ENCODE peak calls at places on chromosome 22, in five cellular contexts. N is IMR-90, P is H9, X is neuronal stem cell, A is mesendoderm. H is an unnamed sample.
A peak's percentile ranks its signal among the peaks of the same experiment; 100 is the strongest.

GRCh38 chr22:31296258-31296657 is 4.0 kb upstream of the PIK3IP1 start:
- DNase-seq in N (peak; percentile 58), P (no peak), X (no peak), A (no peak), H (peak; percentile 51)

GRCh38 chr22:30822216-30823014 is 127.7 kb downstream of the OSBP2 start:
- DNase-seq in N (no peak), P (no peak), X (no peak), A (peak; percentile 7), H (no peak)

GRCh38 chr22:50083462-50084081 is 1.7 kb downstream of the MLC1 start:
- DNase-seq in N (no peak), P (no peak), X (no peak), A (no peak), H (no peak)

GRCh38 chr22:48138855-48139254 is 1376.4 kb downstream of the TBC1D22A start:
- DNase-seq in N (no peak), P (no peak), X (no peak), A (no peak), H (no peak)

GRCh38 chr22:41369089-41369745 is 12.5 kb upstream of the TEF start:
- DNase-seq in N (no peak), P (no peak), X (no peak), A (no peak), H (no peak)

GRCh38 chr22:26610072-26610958 is 7.5 kb downstream of the CRYBB1 start:
- DNase-seq in N (peak; percentile 96), P (no peak), X (no peak), A (no peak), H (peak; percentile 46)

GRCh38 chr22:48754611-48755331 is 1072.9 kb downstream of the BRD1 start:
- DNase-seq in N (no peak), P (no peak), X (no peak), A (no peak), H (no peak)

GRCh38 chr22:26485991-26486390 is 2.3 kb downstream of the SRRD start:
- DNase-seq in N (no peak), P (no peak), X (no peak), A (no peak), H (no peak)

GRCh38 chr22:42994917-42995562 is 19.9 kb downstream of the PACSIN2 start:
- DNase-seq in N (peak; percentile 94), P (no peak), X (no peak), A (no peak), H (peak; percentile 96)

GRCh38 chr22:47190276-47190956 is 428.0 kb downstream of the TBC1D22A start:
- DNase-seq in N (no peak), P (peak; percentile 23), X (no peak), A (no peak), H (no peak)

GRCh38 chr22:24867327-24868022 is 61.5 kb downstream of the SGSM1 start:
- DNase-seq in N (no peak), P (no peak), X (no peak), A (no peak), H (no peak)

GRCh38 chr22:21632237-21632895 is at the start of gene CCDC116:
- DNase-seq in N (no peak), P (peak; percentile 77), X (no peak), A (peak; percentile 63), H (no peak)

GRCh38 chr22:38272373-38273134 is at the start of gene TMEM184B:
- DNase-seq in N (peak; percentile 58), P (peak; percentile 66), X (peak; percentile 82), A (peak; percentile 69), H (peak; percentile 66)
- H4K8ac ChIP-seq in N (peak within 1 kb of the TSS; percentile 92), P (no peak within 1 kb of the TSS), X (no peak within 1 kb of the TSS), A (peak within 1 kb of the TSS; percentile 87), H (peak within 1 kb of the TSS; percentile 96)

DNA sequence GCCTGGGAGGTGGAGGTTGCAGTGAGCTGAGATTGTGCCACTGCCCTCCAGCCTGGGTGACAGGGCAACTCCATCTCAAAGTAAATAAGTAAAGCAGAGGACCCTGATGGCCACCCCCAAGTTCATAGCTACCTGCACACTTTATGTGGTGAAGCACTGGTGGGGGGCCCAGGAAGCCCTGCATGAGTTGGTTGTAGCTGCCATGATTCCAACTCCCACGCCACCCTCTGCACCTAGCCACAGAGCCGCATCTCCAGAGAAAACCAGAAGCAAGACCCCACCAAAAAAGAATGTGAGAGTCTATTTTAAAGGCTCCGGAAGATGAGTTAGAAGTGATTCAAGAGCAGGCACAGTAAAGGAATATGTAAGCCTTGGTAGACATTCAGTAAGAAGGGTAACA is 20.4 kb upstream of the TMA7B start:
- DNase-seq in N (no peak), P (no peak), X (no peak), A (no peak), H (no peak)
- H4K8ac ChIP-seq in N (no peak overlapping the region), P (no peak overlapping the region), X (no peak overlapping the region), A (no peak overlapping the region), H (no peak overlapping the region)

GRCh38 chr22:32533265-32534068 is 58.9 kb downstream of the FBXO7 start:
- DNase-seq in N (peak; percentile 54), P (no peak), X (no peak), A (no peak), H (peak; percentile 87)

GRCh38 chr22:32536352-32536751 is 61.7 kb downstream of the FBXO7 start:
- DNase-seq in N (no peak), P (no peak), X (no peak), A (no peak), H (no peak)

GRCh38 chr22:32532819-32533128 is 58.2 kb downstream of the FBXO7 start:
- DNase-seq in N (no peak), P (no peak), X (no peak), A (no peak), H (no peak)

GRCh38 chr22:32535531-32536190 is 61.0 kb downstream of the FBXO7 start:
- DNase-seq in N (no peak), P (no peak), X (no peak), A (no peak), H (no peak)

DNA sequence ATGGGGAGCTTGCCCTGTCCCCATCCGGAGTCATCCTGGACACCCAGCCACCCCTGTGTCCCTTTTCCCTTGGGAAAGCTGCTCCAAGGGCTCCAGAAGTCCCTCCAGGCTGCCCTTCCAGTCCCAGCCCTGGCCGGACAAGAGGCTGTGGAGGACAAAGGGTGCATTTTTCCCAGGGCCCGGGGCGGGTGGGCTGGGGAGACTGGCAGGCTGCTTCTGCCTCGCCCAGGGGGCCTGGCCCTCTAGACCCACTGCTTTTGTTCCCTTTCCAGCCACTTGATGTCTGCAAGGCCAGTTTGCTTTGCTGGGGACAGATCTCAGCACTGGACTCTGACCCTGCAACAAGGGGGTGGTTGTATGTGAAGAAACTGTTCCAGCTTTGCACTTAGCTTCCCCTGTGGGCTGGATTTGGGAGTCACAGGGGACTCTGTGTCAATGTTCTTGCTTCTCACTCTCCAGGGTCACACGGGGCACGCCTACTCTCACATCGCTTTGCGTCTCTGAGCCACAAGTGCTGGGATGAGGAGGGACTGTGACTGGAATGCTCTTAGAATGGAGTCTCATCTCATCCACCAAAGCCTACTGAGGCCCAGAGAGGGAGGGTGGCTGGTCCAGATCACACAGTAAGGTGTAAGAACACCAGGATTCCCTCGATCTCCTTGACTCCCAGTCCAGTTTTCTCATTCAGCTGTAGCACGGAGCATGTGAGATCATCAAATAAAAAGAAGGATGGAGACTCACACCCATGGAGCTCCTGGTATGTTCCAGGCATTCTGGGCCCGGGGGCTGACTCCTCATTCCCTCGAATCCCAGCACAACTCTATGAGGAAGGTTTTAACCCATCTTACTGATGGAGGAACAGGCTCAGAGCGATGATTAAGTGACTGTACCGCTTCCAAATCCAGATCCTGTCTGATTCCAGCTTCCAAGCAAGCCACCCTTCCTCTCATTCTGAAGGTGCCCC is 59.9 kb downstream of the FBXO7 start:
- DNase-seq in N (no peak), P (no peak), X (no peak), A (no peak), H (peak; percentile 25)
- H4K8ac ChIP-seq in N (no peak overlapping the region), P (no peak overlapping the region), X (no peak overlapping the region), A (no peak overlapping the region), H (no peak overlapping the region)

DNA sequence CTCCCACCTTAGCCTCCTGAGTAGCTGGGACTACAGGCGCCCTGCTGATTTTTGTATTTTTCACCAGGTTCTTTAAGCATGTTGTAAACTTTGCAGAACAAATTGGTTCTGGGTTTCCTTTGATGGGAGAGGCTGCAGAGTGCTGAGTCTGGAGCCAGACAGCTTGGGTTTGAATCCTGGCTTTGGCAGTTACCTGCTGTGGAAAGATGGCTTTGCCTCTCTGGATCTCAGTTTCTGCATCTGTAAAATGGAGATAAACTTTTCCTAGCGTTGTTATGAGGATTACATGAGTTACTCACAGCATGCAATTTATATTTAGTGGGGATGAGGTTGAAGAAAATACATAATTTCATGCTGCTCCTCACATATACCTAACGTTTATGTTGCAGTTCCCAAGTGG is 19.1 kb downstream of the ZNRF3 start:
- DNase-seq in N (no peak), P (no peak), X (no peak), A (no peak), H (no peak)
- H4K8ac ChIP-seq in N (no peak overlapping the region), P (no peak overlapping the region), X (no peak overlapping the region), A (no peak overlapping the region), H (no peak overlapping the region)

GRCh38 chr22:19446603-19447387 is 716 bp downstream of the C22orf39 start:
- DNase-seq in N (no peak), P (peak; percentile 71), X (peak; percentile 48), A (peak; percentile 70), H (peak; percentile 22)
- H4K8ac ChIP-seq in N (peak overlapping the region; percentile 43), P (no peak overlapping the region), X (no peak overlapping the region), A (no peak overlapping the region), H (peak overlapping the region; percentile 86)

H was measured in mesenchymal stem cell.